ENCODE peak calls at places on chromosomes 1 and 21, in four cellular contexts. One of them, this sample, is unnamed.

GRCh38 chr1:27555700-27556424 is 48.1 kb downstream of the AHDC1 start:
- DNase-seq in transverse colon: no peak
- DNase-seq in CD8-positive, alpha-beta memory T cell: no peak
- DNase-seq in tibial nerve: peak
- DNase-seq in this sample: no peak

GRCh38 chr21:44901391-44902074 is 19.2 kb downstream of the ITGB2 start:
- DNase-seq in transverse colon: no peak
- DNase-seq in CD8-positive, alpha-beta memory T cell: no peak
- DNase-seq in tibial nerve: no peak
- DNase-seq in this sample: no peak

GRCh38 chr1:234535763-234536515 is 57.0 kb upstream of the TARBP1 start:
- DNase-seq in transverse colon: peak
- DNase-seq in CD8-positive, alpha-beta memory T cell: no peak
- DNase-seq in tibial nerve: peak
- DNase-seq in this sample: no peak

GRCh38 chr1:112997781-112998180 is 41.8 kb upstream of the SLC16A1 start:
- DNase-seq in transverse colon: no peak
- DNase-seq in CD8-positive, alpha-beta memory T cell: no peak
- DNase-seq in tibial nerve: no peak
- DNase-seq in this sample: no peak

GRCh38 chr1:245880754-245881403 is 626.2 kb downstream of the SMYD3 start:
- DNase-seq in transverse colon: no peak
- DNase-seq in CD8-positive, alpha-beta memory T cell: no peak
- DNase-seq in tibial nerve: no peak
- DNase-seq in this sample: no peak

GRCh38 chr21:45517249-45518065 is 24.8 kb downstream of the SLC19A1 start:
- DNase-seq in transverse colon: no peak
- DNase-seq in CD8-positive, alpha-beta memory T cell: no peak
- DNase-seq in tibial nerve: no peak
- DNase-seq in this sample: no peak

GRCh38 chr1:6899141-6899540 is 113.9 kb downstream of the CAMTA1 start:
- DNase-seq in transverse colon: no peak
- DNase-seq in CD8-positive, alpha-beta memory T cell: no peak
- DNase-seq in tibial nerve: no peak
- DNase-seq in this sample: no peak

GRCh38 chr1:159879977-159880376 is 17.5 kb upstream of the VSIG8 start:
- DNase-seq in transverse colon: no peak
- DNase-seq in CD8-positive, alpha-beta memory T cell: no peak
- DNase-seq in tibial nerve: no peak
- DNase-seq in this sample: no peak

GRCh38 chr21:27213328-27213727 is 246.4 kb upstream of the ADAMTS5 start:
- DNase-seq in transverse colon: no peak
- DNase-seq in CD8-positive, alpha-beta memory T cell: no peak
- DNase-seq in tibial nerve: no peak
- DNase-seq in this sample: no peak

GRCh38 chr1:81654147-81654546 is 146.6 kb upstream of the ADGRL2 start:
- DNase-seq in transverse colon: no peak
- DNase-seq in CD8-positive, alpha-beta memory T cell: no peak
- DNase-seq in tibial nerve: no peak
- DNase-seq in this sample: no peak

GRCh38 chr1:64540265-64540791 is 70.4 kb downstream of the CACHD1 start:
- DNase-seq in transverse colon: no peak
- DNase-seq in CD8-positive, alpha-beta memory T cell: no peak
- DNase-seq in tibial nerve: no peak
- DNase-seq in this sample: no peak

GRCh38 chr1:245441699-245442098 is 286.9 kb downstream of the KIF26B start:
- DNase-seq in transverse colon: no peak
- DNase-seq in CD8-positive, alpha-beta memory T cell: no peak
- DNase-seq in tibial nerve: no peak
- DNase-seq in this sample: no peak

GRCh38 chr1:184074383-184074782 is 22.9 kb downstream of the TSEN15 start:
- DNase-seq in transverse colon: no peak
- DNase-seq in CD8-positive, alpha-beta memory T cell: no peak
- DNase-seq in tibial nerve: no peak
- DNase-seq in this sample: no peak

GRCh38 chr1:84603941-84604830 is 29.9 kb upstream of the CTBS start:
- DNase-seq in transverse colon: no peak
- DNase-seq in CD8-positive, alpha-beta memory T cell: no peak
- DNase-seq in tibial nerve: no peak
- DNase-seq in this sample: no peak

GRCh38 chr1:209876091-209876800 is 48.5 kb downstream of the UTP25 start:
- DNase-seq in transverse colon: no peak
- DNase-seq in CD8-positive, alpha-beta memory T cell: no peak
- DNase-seq in tibial nerve: no peak
- DNase-seq in this sample: no peak

GRCh38 chr1:1560178-1560577 is 14.5 kb downstream of the SSU72 start:
- DNase-seq in transverse colon: no peak
- DNase-seq in CD8-positive, alpha-beta memory T cell: no peak
- DNase-seq in tibial nerve: no peak
- DNase-seq in this sample: no peak

GRCh38 chr1:156797212-156797871 is 19.3 kb downstream of the SH2D2A start:
- DNase-seq in transverse colon: peak
- DNase-seq in CD8-positive, alpha-beta memory T cell: peak
- DNase-seq in tibial nerve: peak
- DNase-seq in this sample: peak

GRCh38 chr1:91774520-91775203 is 111.3 kb downstream of the TGFBR3 start:
- DNase-seq in transverse colon: no peak
- DNase-seq in CD8-positive, alpha-beta memory T cell: no peak
- DNase-seq in tibial nerve: no peak
- DNase-seq in this sample: no peak

GRCh38 chr1:228405200-228405978 is 1.2 kb downstream of the TRIM11 start:
- DNase-seq in transverse colon: no peak
- DNase-seq in CD8-positive, alpha-beta memory T cell: no peak
- DNase-seq in tibial nerve: no peak
- DNase-seq in this sample: no peak

GRCh38 chr1:58741689-58742553 is 41.9 kb downstream of the JUN start:
- DNase-seq in transverse colon: no peak
- DNase-seq in CD8-positive, alpha-beta memory T cell: no peak
- DNase-seq in tibial nerve: no peak
- DNase-seq in this sample: no peak

GRCh38 chr1:210882414-210883221 is 251.3 kb downstream of the KCNH1 start:
- DNase-seq in transverse colon: no peak
- DNase-seq in CD8-positive, alpha-beta memory T cell: no peak
- DNase-seq in tibial nerve: no peak
- DNase-seq in this sample: no peak

GRCh38 chr1:39759436-39759726 is 11.8 kb downstream of the OXCT2 start:
- DNase-seq in transverse colon: no peak
- DNase-seq in CD8-positive, alpha-beta memory T cell: no peak
- DNase-seq in tibial nerve: no peak
- DNase-seq in this sample: no peak

GRCh38 chr1:216523043-216523442 is 99.8 kb upstream of the USH2A start:
- DNase-seq in transverse colon: no peak
- DNase-seq in CD8-positive, alpha-beta memory T cell: no peak
- DNase-seq in tibial nerve: no peak
- DNase-seq in this sample: no peak

GRCh38 chr1:28249013-28249870 is 10.1 kb upstream of the SESN2 start:
- DNase-seq in transverse colon: peak
- DNase-seq in CD8-positive, alpha-beta memory T cell: no peak
- DNase-seq in tibial nerve: no peak
- DNase-seq in this sample: no peak

GRCh38 chr1:198072177-198072576 is 84.6 kb upstream of the NEK7 start:
- DNase-seq in transverse colon: no peak
- DNase-seq in CD8-positive, alpha-beta memory T cell: no peak
- DNase-seq in tibial nerve: no peak
- DNase-seq in this sample: no peak

GRCh38 chr1:226457307-226457712 is 49.4 kb upstream of the PARP1 start:
- DNase-seq in transverse colon: peak
- DNase-seq in CD8-positive, alpha-beta memory T cell: peak
- DNase-seq in tibial nerve: no peak
- DNase-seq in this sample: peak

GRCh38 chr1:159828916-159829634 is 2.4 kb downstream of the SLAMF8 start:
- DNase-seq in transverse colon: peak
- DNase-seq in CD8-positive, alpha-beta memory T cell: no peak
- DNase-seq in tibial nerve: peak
- DNase-seq in this sample: no peak

GRCh38 chr1:232589809-232590741 is 39.9 kb downstream of the SIPA1L2 start:
- DNase-seq in transverse colon: no peak
- DNase-seq in CD8-positive, alpha-beta memory T cell: no peak
- DNase-seq in tibial nerve: no peak
- DNase-seq in this sample: no peak

DNA sequence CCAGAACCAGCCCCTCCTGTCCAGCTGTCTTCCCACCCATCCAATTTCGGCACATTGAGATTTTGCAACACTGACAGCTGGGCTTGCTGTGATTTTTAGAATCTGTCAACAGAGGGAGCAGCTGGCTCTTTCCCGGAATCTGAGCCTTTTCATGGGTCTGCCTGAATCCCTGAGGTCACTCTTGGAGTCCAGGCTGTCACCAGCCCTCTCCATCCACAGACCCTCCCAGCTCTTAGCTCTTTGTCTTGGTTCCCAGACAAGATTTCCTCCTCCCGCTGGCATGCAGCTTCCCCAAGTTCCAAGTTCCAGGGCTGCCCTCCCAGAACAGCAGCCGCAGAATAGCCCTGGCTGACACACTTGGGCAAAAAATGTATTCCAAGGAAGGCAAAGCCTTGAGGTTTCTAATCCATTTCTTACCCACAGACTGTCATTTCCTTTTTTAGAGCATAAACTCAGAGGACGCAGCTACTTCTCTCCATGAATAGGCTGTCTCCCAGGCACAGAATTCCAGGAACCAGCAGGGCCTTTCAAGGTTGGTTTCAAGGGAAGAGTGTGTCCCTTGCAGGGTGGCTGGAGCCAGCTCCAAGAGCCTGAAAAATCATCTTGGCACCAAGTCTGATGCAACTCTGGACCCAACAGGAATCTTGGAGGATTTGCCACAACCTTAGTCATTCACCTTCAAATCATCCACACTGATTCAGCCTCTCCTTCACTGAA is 7.1 kb upstream of the TMEM61 start:
- DNase-seq in transverse colon: no peak
- DNase-seq in CD8-positive, alpha-beta memory T cell: no peak
- DNase-seq in tibial nerve: peak
- DNase-seq in this sample: no peak
- H3K27ac ChIP-seq in transverse colon: no peak
- H3K27ac ChIP-seq in CD8-positive, alpha-beta memory T cell: no peak
- H3K27ac ChIP-seq in tibial nerve: peak
- H3K27ac ChIP-seq in this sample: no peak

GRCh38 chr1:32980080-32980479 is 15.5 kb upstream of the RNF19B start:
- DNase-seq in transverse colon: no peak
- DNase-seq in CD8-positive, alpha-beta memory T cell: no peak
- DNase-seq in tibial nerve: no peak
- DNase-seq in this sample: no peak

GRCh38 chr1:32981003-32981909 is 16.6 kb upstream of the RNF19B start:
- DNase-seq in transverse colon: peak
- DNase-seq in CD8-positive, alpha-beta memory T cell: peak
- DNase-seq in tibial nerve: peak
- DNase-seq in this sample: peak

GRCh38 chr1:32983039-32983438 is 18.4 kb upstream of the RNF19B start:
- DNase-seq in transverse colon: no peak
- DNase-seq in CD8-positive, alpha-beta memory T cell: no peak
- DNase-seq in tibial nerve: no peak
- DNase-seq in this sample: no peak

GRCh38 chr1:32984829-32985310 is 20.3 kb upstream of the RNF19B start:
- DNase-seq in transverse colon: no peak
- DNase-seq in CD8-positive, alpha-beta memory T cell: no peak
- DNase-seq in tibial nerve: no peak
- DNase-seq in this sample: no peak

DNA sequence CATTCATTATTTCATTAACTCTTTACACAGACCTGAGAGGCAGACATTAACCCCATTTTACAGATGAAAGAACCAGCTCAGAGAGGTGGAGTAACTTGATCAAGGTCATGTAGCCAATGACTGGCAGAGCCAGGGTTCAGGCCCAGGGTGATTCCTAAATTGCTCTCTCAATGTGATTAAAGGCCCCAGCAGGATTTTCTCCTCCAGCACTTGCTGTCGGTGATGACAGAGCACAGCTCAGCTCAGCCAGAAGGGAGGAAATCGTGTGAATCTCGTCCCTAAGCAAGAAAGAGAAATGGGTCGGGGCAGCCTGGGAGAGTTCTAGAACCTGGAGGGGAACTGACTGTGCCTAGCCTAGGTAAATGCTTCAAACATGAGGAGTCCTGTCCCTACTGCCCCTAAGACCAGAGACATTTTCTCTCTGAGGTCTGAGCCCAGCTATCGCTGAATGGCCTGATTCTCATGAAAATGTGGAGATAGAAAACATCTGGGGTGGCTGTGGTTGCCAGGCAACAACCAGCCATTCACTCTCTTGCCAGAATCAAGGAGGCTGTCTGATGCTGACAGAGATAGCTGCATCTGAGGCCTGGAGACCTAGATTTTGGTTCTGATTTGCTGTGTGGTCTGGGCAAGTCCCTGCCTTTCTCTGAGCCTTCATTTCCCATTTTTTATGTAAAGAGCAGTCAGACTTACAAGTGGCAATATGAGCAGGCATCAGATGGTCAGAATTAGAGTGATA is 19.6 kb upstream of the RNF19B start:
- DNase-seq in transverse colon: no peak
- DNase-seq in CD8-positive, alpha-beta memory T cell: peak
- DNase-seq in tibial nerve: no peak
- DNase-seq in this sample: peak
- H3K27ac ChIP-seq in transverse colon: peak
- H3K27ac ChIP-seq in CD8-positive, alpha-beta memory T cell: peak
- H3K27ac ChIP-seq in tibial nerve: no peak
- H3K27ac ChIP-seq in this sample: peak

GRCh38 chr1:202016717-202017384 is 6.5 kb downstream of the ELF3 start:
- DNase-seq in transverse colon: peak
- DNase-seq in CD8-positive, alpha-beta memory T cell: no peak
- DNase-seq in tibial nerve: no peak
- DNase-seq in this sample: no peak

GRCh38 chr1:202016022-202016624 is 5.7 kb downstream of the ELF3 start:
- DNase-seq in transverse colon: peak
- DNase-seq in CD8-positive, alpha-beta memory T cell: no peak
- DNase-seq in tibial nerve: no peak
- DNase-seq in this sample: no peak

GRCh38 chr1:202018476-202019234 is 8.3 kb downstream of the ELF3 start:
- DNase-seq in transverse colon: peak
- DNase-seq in CD8-positive, alpha-beta memory T cell: no peak
- DNase-seq in tibial nerve: no peak
- DNase-seq in this sample: no peak

GRCh38 chr1:202017385-202018225 is 7.2 kb downstream of the ELF3 start:
- DNase-seq in transverse colon: peak
- DNase-seq in CD8-positive, alpha-beta memory T cell: no peak
- DNase-seq in tibial nerve: no peak
- DNase-seq in this sample: no peak

DNA sequence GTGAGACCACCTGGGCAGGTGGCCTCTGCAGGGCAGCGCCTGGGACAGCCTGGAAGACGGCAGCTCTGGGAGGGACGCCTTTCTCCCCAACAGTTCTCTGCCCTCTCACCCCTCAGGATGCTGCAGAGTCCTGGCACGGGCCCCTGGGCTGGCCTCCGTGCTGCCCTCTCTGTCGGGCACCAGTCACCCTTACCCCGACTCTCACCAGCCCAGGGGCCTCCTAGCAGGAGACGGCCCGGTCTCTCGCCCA is 7.8 kb downstream of the ELF3 start:
- DNase-seq in transverse colon: no peak
- DNase-seq in CD8-positive, alpha-beta memory T cell: no peak
- DNase-seq in tibial nerve: no peak
- DNase-seq in this sample: no peak
- H3K27ac ChIP-seq in transverse colon: peak
- H3K27ac ChIP-seq in CD8-positive, alpha-beta memory T cell: peak
- H3K27ac ChIP-seq in tibial nerve: no peak
- H3K27ac ChIP-seq in this sample: no peak

DNA sequence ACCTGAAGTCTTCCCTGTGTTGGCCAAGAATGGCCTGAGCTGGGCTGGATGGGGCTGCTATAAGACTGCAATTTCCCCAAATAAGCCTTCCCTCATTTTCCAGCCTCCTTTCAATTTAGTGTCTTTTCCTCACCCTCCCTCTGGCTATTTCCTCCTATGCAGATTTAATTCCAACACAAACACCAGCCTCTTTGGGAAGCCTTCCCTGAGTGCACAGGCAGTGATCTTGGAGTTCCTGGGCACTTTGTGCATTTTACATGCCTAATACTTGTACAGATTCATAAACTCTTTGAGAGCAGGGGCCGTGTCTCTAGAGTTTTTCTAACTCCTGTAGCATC is 91.1 kb upstream of the TLR5 start:
- DNase-seq in transverse colon: no peak
- DNase-seq in CD8-positive, alpha-beta memory T cell: no peak
- DNase-seq in tibial nerve: no peak
- DNase-seq in this sample: no peak
- H3K27ac ChIP-seq in transverse colon: no peak
- H3K27ac ChIP-seq in CD8-positive, alpha-beta memory T cell: no peak
- H3K27ac ChIP-seq in tibial nerve: no peak
- H3K27ac ChIP-seq in this sample: no peak

This sample was measured in effector memory CD4-positive, alpha-beta T cell.